ENCODE peak calls at places on chromosome 9, in four cellular contexts. F is AG09309, U is cardiac fibroblast, P is AG10803. B is an unnamed sample.

GRCh38 chr9:117205806-117206205 is 209.1 kb downstream of the ASTN2 start:
- DNase-seq in F (no peak), U (peak; percentile 27), P (no peak), B (peak; percentile 2)

GRCh38 chr9:86854898-86855523 is 92.3 kb downstream of the GAS1 start:
- DNase-seq in F (peak; percentile 67), U (peak; percentile 68), P (peak; percentile 90), B (peak; percentile 81)

GRCh38 chr9:126392662-126393383 is 66.2 kb downstream of the MVB12B start:
- DNase-seq in F (no peak), U (no peak), P (no peak), B (no peak)

GRCh38 chr9:16103613-16104012 is 550.8 kb downstream of the CCDC171 start:
- DNase-seq in F (no peak), U (no peak), P (no peak), B (peak; percentile 44)

GRCh38 chr9:118129541-118129940 is 425.3 kb downstream of the TLR4 start:
- DNase-seq in F (no peak), U (no peak), P (no peak), B (no peak)

GRCh38 chr9:134459164-134459563 is 132.9 kb downstream of the RXRA start:
- DNase-seq in F (no peak), U (no peak), P (no peak), B (no peak)

GRCh38 chr9:134396825-134397224 is 70.6 kb downstream of the RXRA start:
- DNase-seq in F (no peak), U (no peak), P (no peak), B (no peak)

GRCh38 chr9:16092627-16093091 is 539.8 kb downstream of the CCDC171 start:
- DNase-seq in F (no peak), U (peak; percentile 38), P (no peak), B (peak; percentile 82)

GRCh38 chr9:8693147-8693921 is 893.8 kb upstream of the DMAC1 start:
- DNase-seq in F (no peak), U (no peak), P (no peak), B (no peak)

GRCh38 chr9:26809795-26810194 is 82.8 kb downstream of the CAAP1 start:
- DNase-seq in F (peak; percentile 25), U (peak; percentile 74), P (peak; percentile 71), B (peak; percentile 51)

GRCh38 chr9:100933656-100934055 is 94.9 kb upstream of the PLPPR1 start:
- DNase-seq in F (no peak), U (peak; percentile 48), P (peak; percentile 45), B (peak; percentile 14)

GRCh38 chr9:113649054-113649453 is 185.5 kb downstream of the RGS3 start:
- DNase-seq in F (no peak), U (peak; percentile 19), P (peak; percentile 86), B (peak; percentile 59)

GRCh38 chr9:127778280-127779135 is at the start of gene SH2D3C:
- DNase-seq in F (no peak), U (no peak), P (no peak), B (no peak)

GRCh38 chr9:129596541-129597328 is 24.2 kb downstream of the C9orf50 start:
- DNase-seq in F (no peak), U (peak; percentile 78), P (peak; percentile 69), B (peak; percentile 92)

GRCh38 chr9:105296445-105296844 is 52.0 kb downstream of the SLC44A1 start:
- DNase-seq in F (no peak), U (no peak), P (no peak), B (no peak)

GRCh38 chr9:21801683-21802417 is 586 bp upstream of the MTAP start:
- DNase-seq in F (no peak), U (peak; percentile 88), P (peak; percentile 88), B (peak; percentile 88)

DNA sequence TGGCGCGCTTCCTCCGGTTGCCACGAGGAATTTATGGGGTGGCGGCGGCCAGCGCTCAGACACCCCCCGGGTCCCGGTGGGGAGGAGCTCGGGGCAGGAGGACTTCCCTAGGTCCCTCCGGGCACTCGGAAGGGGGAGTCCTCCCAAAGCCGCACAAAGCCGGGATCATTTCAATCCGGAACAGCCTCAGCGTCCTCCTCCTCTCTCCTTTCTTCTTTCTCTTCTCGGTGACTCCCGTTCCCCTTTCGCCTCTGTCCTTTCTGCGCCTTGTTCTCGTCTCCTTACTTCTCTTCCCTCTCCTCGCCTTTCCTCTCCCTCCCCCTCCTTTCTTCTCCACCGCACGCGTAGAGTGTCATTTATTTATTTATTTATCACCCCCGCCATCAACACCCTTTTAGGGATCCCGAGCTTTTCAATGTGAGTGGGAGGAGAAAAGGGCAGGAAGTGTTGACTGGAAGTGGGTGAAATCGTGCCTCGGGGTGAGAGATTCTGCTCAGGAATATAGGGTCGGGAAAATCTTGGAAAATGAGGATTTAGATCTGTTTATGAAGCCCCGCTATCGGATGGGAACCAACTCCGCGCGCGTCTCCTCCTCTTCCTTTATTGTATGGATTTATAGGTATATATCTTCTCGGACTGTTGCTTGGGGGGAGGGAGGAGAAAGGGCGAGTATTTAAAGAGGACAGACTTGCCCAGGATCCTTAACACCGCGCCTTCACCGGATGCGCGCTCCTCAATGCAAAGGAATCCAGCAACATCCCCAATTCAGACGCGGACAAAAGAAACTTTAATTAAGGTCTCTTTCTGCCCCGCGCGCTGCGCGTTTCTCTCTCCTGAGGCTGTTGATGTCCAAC is 2.0 kb upstream of the ZNF462 start:
- DNase-seq in F (no peak), U (peak; percentile 51), P (peak; percentile 29), B (peak; percentile 52)
- H3K4me3 ChIP-seq in F (peak overlapping the region; percentile 88), U (peak overlapping the region; percentile 79), P (peak overlapping the region; percentile 93), B (peak overlapping the region; percentile 85)

GRCh38 chr9:136151848-136152542 is 33.3 kb upstream of the TMEM250 start:
- DNase-seq in F (no peak), U (no peak), P (no peak), B (no peak)

GRCh38 chr9:136152931-136153330 is 34.3 kb upstream of the TMEM250 start:
- DNase-seq in F (no peak), U (no peak), P (no peak), B (no peak)

GRCh38 chr9:136151214-136151804 is 32.6 kb upstream of the TMEM250 start:
- DNase-seq in F (no peak), U (no peak), P (no peak), B (no peak)

GRCh38 chr9:136153381-136154065 is 34.8 kb upstream of the TMEM250 start:
- DNase-seq in F (no peak), U (no peak), P (no peak), B (no peak)

DNA sequence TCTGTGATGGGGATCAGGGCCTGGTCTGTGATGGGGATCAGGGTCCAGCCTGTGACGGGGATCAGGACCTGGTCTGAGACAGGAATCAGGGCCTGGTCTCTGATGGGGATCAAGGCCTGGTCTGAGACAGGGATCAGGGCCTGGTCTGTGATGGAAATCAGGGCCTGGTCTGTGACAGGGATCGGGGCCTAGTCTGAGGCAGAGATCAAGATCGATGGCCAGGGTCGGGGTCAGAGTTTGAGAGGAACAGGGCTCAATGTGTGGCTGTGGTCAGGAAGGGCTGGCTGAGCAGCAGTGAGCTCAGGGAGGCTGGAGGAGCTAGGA is 33.8 kb upstream of the TMEM250 start:
- DNase-seq in F (no peak), U (no peak), P (no peak), B (no peak)
- H3K4me3 ChIP-seq in F (no peak overlapping the region), U (no peak overlapping the region), P (no peak overlapping the region), B (no peak overlapping the region)

GRCh38 chr9:73847536-73847935 is 649.6 kb upstream of the RORB start:
- DNase-seq in F (no peak), U (no peak), P (no peak), B (no peak)
- H3K4me3 ChIP-seq in F (no peak overlapping the region), U (no peak overlapping the region), P (no peak overlapping the region), B (no peak overlapping the region)

DNA sequence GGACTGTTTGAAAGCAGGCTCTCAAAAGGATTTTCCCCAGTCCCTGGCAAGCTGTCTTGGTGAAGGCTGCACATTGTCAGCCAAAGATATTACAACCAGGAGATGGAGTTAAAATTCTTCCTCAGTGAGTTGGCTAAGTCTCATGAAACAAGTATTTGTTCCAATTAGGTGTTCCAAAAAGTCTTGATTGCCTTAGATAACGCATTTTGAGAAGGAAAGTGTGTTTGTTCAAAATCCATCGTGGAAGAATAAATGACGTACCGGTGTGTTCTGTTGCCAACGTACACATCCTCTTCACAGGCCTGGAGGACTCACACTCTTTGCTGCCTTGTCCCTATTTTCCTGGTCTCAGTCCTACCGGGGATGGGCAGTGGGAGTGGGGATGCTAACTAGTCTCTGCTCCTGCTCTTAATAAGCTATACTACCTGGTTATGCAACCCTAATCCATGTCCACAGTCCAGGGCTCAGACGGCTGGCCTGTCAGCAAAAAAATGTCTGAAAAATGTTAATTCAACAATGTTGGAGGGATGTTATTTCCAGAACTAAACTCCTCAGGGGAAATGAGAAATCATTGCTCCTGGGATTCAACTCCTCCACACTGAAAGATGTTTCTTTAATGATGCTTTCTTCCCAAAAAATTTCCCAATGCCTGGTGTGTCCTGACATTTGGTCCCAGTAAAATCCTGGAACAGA is 175.3 kb upstream of the KLF9 start:
- DNase-seq in F (peak; percentile 82), U (peak; percentile 89), P (peak; percentile 91), B (peak; percentile 87)
- H3K4me3 ChIP-seq in F (no peak overlapping the region), U (no peak overlapping the region), P (peak overlapping the region; percentile 39), B (no peak overlapping the region)

GRCh38 chr9:36093384-36093783 is 43.1 kb upstream of the GLIPR2 start:
- DNase-seq in F (no peak), U (no peak), P (no peak), B (peak; percentile 67)
- H3K4me3 ChIP-seq in F (no peak overlapping the region), U (no peak overlapping the region), P (no peak overlapping the region), B (no peak overlapping the region)

GRCh38 chr9:77183581-77183980 is 6.2 kb downstream of the VPS13A start:
- DNase-seq in F (no peak), U (no peak), P (no peak), B (no peak)

GRCh38 chr9:77177894-77178794 is 810 bp downstream of the VPS13A start:
- DNase-seq in F (no peak), U (peak; percentile 40), P (peak; percentile 24), B (peak; percentile 38)

GRCh38 chr9:77176686-77177142 is 620 bp upstream of the VPS13A start:
- DNase-seq in F (no peak), U (no peak), P (no peak), B (no peak)

GRCh38 chr9:77177143-77177893 is at the start of gene VPS13A:
- DNase-seq in F (peak; percentile 43), U (peak; percentile 89), P (peak; percentile 83), B (peak; percentile 88)

GRCh38 chr9:77180056-77180455 is 2.7 kb downstream of the VPS13A start:
- DNase-seq in F (no peak), U (no peak), P (no peak), B (no peak)
- H3K4me3 ChIP-seq in F (no peak overlapping the region), U (no peak overlapping the region), P (no peak overlapping the region), B (no peak overlapping the region)